ENCODE peak calls at places on chromosomes 13 and 19, in nine cellular contexts. Q is aorta, H is ovary, P is SJCRH30, Y is OCI-LY7, O is stomach, F is transverse colon, U is uterus, D is mesendoderm. E is an unnamed sample.
A peak's percentile ranks its signal among the peaks of the same experiment; 100 is the strongest.

GRCh38 chr19:17385878-17386611 is 8.0 kb downstream of the CCDC194 start:
- DNase-seq in U (peak; percentile 54), D (peak; percentile 79), O (peak; percentile 65), F (peak; percentile 68), Y (peak; percentile 74), P (peak; percentile 74), Q (peak; percentile 84), H (peak; percentile 65), E (no peak)

GRCh38 chr13:114230117-114230516 is 4.6 kb upstream of the CDC16 start:
- DNase-seq in P (no peak), O (no peak), Q (no peak), U (no peak), F (no peak), Y (no peak), H (no peak), D (peak; percentile 58), E (no peak)

GRCh38 chr13:73146705-73147104 is 87.9 kb downstream of the KLF5 start:
- DNase-seq in Y (no peak), D (no peak), P (no peak), Q (no peak), U (no peak), F (no peak), H (no peak), O (no peak), E (no peak)

GRCh38 chr19:3736106-3736724 is 25.3 kb downstream of the APBA3 start:
- DNase-seq in Q (no peak), D (no peak), P (no peak), H (no peak), O (no peak), Y (no peak), U (no peak), F (no peak), E (no peak)

GRCh38 chr13:20126460-20127262 is 34.2 kb downstream of the GJA3 start:
- DNase-seq in Q (no peak), H (no peak), F (no peak), O (no peak), P (no peak), U (no peak), D (no peak), Y (no peak), E (no peak)

GRCh38 chr13:107275945-107276614 is 708.1 kb upstream of the ARGLU1 start:
- DNase-seq in Y (no peak), D (no peak), U (no peak), P (no peak), H (no peak), Q (no peak), F (no peak), O (no peak), E (no peak)

GRCh38 chr13:76965759-76966421 is 17.6 kb downstream of the ACOD1 start:
- DNase-seq in Y (no peak), F (peak; percentile 14), O (peak; percentile 33), H (peak; percentile 74), D (no peak), Q (peak; percentile 85), P (peak; percentile 43), U (peak; percentile 26), E (no peak)

GRCh38 chr19:11247391-11247790 is 8.0 kb downstream of the ANGPTL8 start:
- DNase-seq in F (no peak), P (no peak), Y (no peak), O (no peak), U (peak; percentile 64), Q (peak; percentile 83), H (peak; percentile 49), D (no peak), E (no peak)

GRCh38 chr13:24221007-24221406 is 60.5 kb downstream of the SPATA13 start:
- DNase-seq in D (no peak), H (no peak), F (no peak), U (no peak), Y (no peak), O (no peak), P (peak; percentile 79), Q (no peak), E (no peak)

GRCh38 chr19:6736917-6737283 is 480 bp downstream of the GPR108 start:
- DNase-seq in D (no peak), U (no peak), F (no peak), P (no peak), Q (no peak), O (no peak), H (no peak), Y (no peak), E (no peak)

GRCh38 chr19:17872251-17873001 is 681 bp downstream of the SLC5A5 start:
- DNase-seq in F (no peak), H (no peak), Q (no peak), P (no peak), O (no peak), Y (no peak), D (no peak), U (no peak), E (no peak)

GRCh38 chr13:35988648-35989081 is 142.5 kb downstream of the DCLK1 start:
- DNase-seq in U (no peak), O (no peak), Y (no peak), H (no peak), Q (no peak), D (peak; percentile 41), P (no peak), F (no peak), E (no peak)

GRCh38 chr19:2540646-2541454 is 64.9 kb downstream of the GADD45B start:
- DNase-seq in H (peak; percentile 81), P (peak; percentile 95), U (peak; percentile 87), D (peak; percentile 100), F (peak; percentile 82), Q (peak; percentile 92), Y (no peak), O (peak; percentile 89), E (no peak)

GRCh38 chr19:44992336-44993163 is 8.7 kb upstream of the RELB start:
- DNase-seq in H (no peak), P (no peak), Y (no peak), Q (no peak), D (no peak), O (no peak), U (no peak), F (no peak), E (no peak)

GRCh38 chr19:2625434-2625833 is 77.1 kb downstream of the GNG7 start:
- DNase-seq in D (no peak), Y (no peak), O (peak; percentile 55), Q (peak; percentile 84), H (no peak), P (no peak), F (peak; percentile 75), U (no peak), E (no peak)

GRCh38 chr13:113777311-113778260 is 18.6 kb downstream of the TMEM255B start:
- DNase-seq in D (peak; percentile 69), Q (no peak), U (no peak), P (peak; percentile 44), F (no peak), O (no peak), H (no peak), Y (no peak), E (no peak)

GRCh38 chr19:1094978-1095701 is at the start of gene POLR2E:
- DNase-seq in D (peak; percentile 98), Q (peak; percentile 99), U (peak; percentile 99), P (peak; percentile 96), H (peak; percentile 99), Y (peak; percentile 99), O (peak; percentile 99), F (peak; percentile 99), E (peak; percentile 85)

GRCh38 chr19:1091544-1092175 is 3.5 kb downstream of the POLR2E start:
- DNase-seq in Y (no peak), Q (no peak), D (no peak), F (no peak), H (no peak), U (no peak), O (no peak), P (no peak), E (no peak)

GRCh38 chr19:1093811-1094553 is 1.2 kb downstream of the POLR2E start:
- DNase-seq in H (peak; percentile 49), Y (no peak), P (no peak), F (no peak), U (no peak), Q (no peak), D (no peak), O (no peak), E (no peak)

GRCh38 chr19:1094655-1094977 is 559 bp downstream of the POLR2E start:
- DNase-seq in U (no peak), O (no peak), P (no peak), Y (no peak), D (no peak), H (no peak), F (no peak), Q (no peak), E (no peak)

GRCh38 chr19:1093330-1093729 is 1.8 kb downstream of the POLR2E start:
- DNase-seq in U (no peak), O (no peak), P (no peak), D (no peak), H (no peak), F (no peak), Y (no peak), Q (no peak), E (no peak)
- H3K4me1 ChIP-seq in U (peaks cover 10% of the 10 kb centered on the region), O (peaks cover 64% of the 10 kb centered on the region), P (no peaks in the 10 kb centered on the region), D (no peaks in the 10 kb centered on the region), H (peaks cover 8% of the 10 kb centered on the region), F (peaks cover 30% of the 10 kb centered on the region), Y (peaks cover 38% of the 10 kb centered on the region), Q (no peaks in the 10 kb centered on the region), E (peaks cover 61% of the 10 kb centered on the region)

GRCh38 chr19:47210689-47211316 is 20.2 kb downstream of the BBC3 start:
- DNase-seq in Y (peak; percentile 88), D (peak; percentile 89), U (peak; percentile 90), Q (peak; percentile 83), O (peak; percentile 87), F (peak; percentile 86), P (peak; percentile 59), H (peak; percentile 73), E (no peak)

GRCh38 chr19:47221080-47221841 is 9.7 kb downstream of the BBC3 start:
- DNase-seq in F (no peak), P (no peak), Y (no peak), Q (no peak), H (no peak), U (no peak), D (no peak), O (no peak), E (no peak)

GRCh38 chr19:47210180-47210490 is 20.9 kb downstream of the BBC3 start:
- DNase-seq in P (no peak), D (no peak), U (no peak), F (no peak), Y (no peak), Q (no peak), H (no peak), O (no peak), E (no peak)

GRCh38 chr19:47215581-47215980 is 15.4 kb downstream of the BBC3 start:
- DNase-seq in P (no peak), H (no peak), U (no peak), Y (no peak), O (no peak), D (no peak), Q (no peak), F (peak; percentile 81), E (no peak)
- H3K27ac ChIP-seq in P (no peak overlapping the region), H (no peak overlapping the region), U (no peak overlapping the region), Y (no peak overlapping the region), O (no peak overlapping the region), D (no peak overlapping the region), Q (no peak overlapping the region), F (peak overlapping the region; percentile 69), E (no peak overlapping the region)

GRCh38 chr13:97433727-97434416 is at the start of gene RAP2A:
- DNase-seq in Y (peak; percentile 84), U (peak; percentile 90), F (peak; percentile 91), Q (peak; percentile 95), O (peak; percentile 90), H (peak; percentile 91), D (peak; percentile 95), P (peak; percentile 90), E (peak; percentile 56)
- H3K4me1 ChIP-seq in Y (peaks cover 20% of the 10 kb centered on the region), U (no peaks in the 10 kb centered on the region), F (peaks cover 35% of the 10 kb centered on the region), Q (peaks cover 3% of the 10 kb centered on the region), O (no peaks in the 10 kb centered on the region), H (peaks cover 1% of the 10 kb centered on the region), D (peaks cover 3% of the 10 kb centered on the region), P (peaks cover 7% of the 10 kb centered on the region), E (peaks cover 6% of the 10 kb centered on the region)

GRCh38 chr13:97246596-97246995 is 24.5 kb downstream of the MBNL2 start:
- DNase-seq in Y (no peak), H (no peak), U (no peak), Q (no peak), D (no peak), F (no peak), P (no peak), O (no peak), E (no peak)
- H3K27ac ChIP-seq in Y (no peak overlapping the region), H (peak overlapping the region; percentile 33), U (peak overlapping the region; percentile 62), Q (peak overlapping the region; percentile 40), D (no peak overlapping the region), F (peak overlapping the region; percentile 73), P (no peak overlapping the region), O (peak overlapping the region; percentile 64), E (peak overlapping the region; percentile 66)